ENCODE peak calls at places on chromosomes 4 and X, in ten cellular contexts. One of them, this sample, is unnamed.
A peak's percentile ranks its signal among the peaks of the same experiment; 100 is the strongest.

GRCh38 chrX:47637546-47638195 is 7.9 kb upstream of the CFP start:
- DNase-seq in left lung: peak; percentile 78
- DNase-seq in MM.1S: no peak
- DNase-seq in heart right ventricle: peak; percentile 37
- DNase-seq in lower lobe of right lung: peak; percentile 83
- DNase-seq in CD8-positive, alpha-beta T cell: no peak
- DNase-seq in ascending aorta: no peak
- DNase-seq in endodermal cell: peak; percentile 92
- DNase-seq in dorsolateral prefrontal cortex: no peak
- DNase-seq in thyroid gland: peak; percentile 35
- DNase-seq in this sample: no peak

GRCh38 chr4:87304659-87305277 is 17.9 kb downstream of the HSD17B13 start:
- DNase-seq in left lung: no peak
- DNase-seq in MM.1S: no peak
- DNase-seq in heart right ventricle: no peak
- DNase-seq in lower lobe of right lung: no peak
- DNase-seq in CD8-positive, alpha-beta T cell: no peak
- DNase-seq in ascending aorta: no peak
- DNase-seq in endodermal cell: no peak
- DNase-seq in dorsolateral prefrontal cortex: no peak
- DNase-seq in thyroid gland: no peak
- DNase-seq in this sample: no peak

GRCh38 chr4:185143596-185143969 is 517 bp downstream of the SLC25A4 start:
- DNase-seq in left lung: peak; percentile 47
- DNase-seq in MM.1S: peak; percentile 48
- DNase-seq in heart right ventricle: peak; percentile 77
- DNase-seq in lower lobe of right lung: peak; percentile 68
- DNase-seq in CD8-positive, alpha-beta T cell: peak; percentile 49
- DNase-seq in ascending aorta: peak; percentile 29
- DNase-seq in endodermal cell: no peak
- DNase-seq in dorsolateral prefrontal cortex: no peak
- DNase-seq in thyroid gland: peak; percentile 67
- DNase-seq in this sample: peak; percentile 44

GRCh38 chr4:130125468-130125867 is 1029.5 kb downstream of the C4orf33 start:
- DNase-seq in left lung: no peak
- DNase-seq in MM.1S: no peak
- DNase-seq in heart right ventricle: no peak
- DNase-seq in lower lobe of right lung: no peak
- DNase-seq in CD8-positive, alpha-beta T cell: no peak
- DNase-seq in ascending aorta: no peak
- DNase-seq in endodermal cell: no peak
- DNase-seq in dorsolateral prefrontal cortex: no peak
- DNase-seq in thyroid gland: no peak
- DNase-seq in this sample: no peak

GRCh38 chr4:108141213-108142045 is 27.3 kb downstream of the LEF1 start:
- DNase-seq in left lung: no peak
- DNase-seq in MM.1S: no peak
- DNase-seq in heart right ventricle: no peak
- DNase-seq in lower lobe of right lung: no peak
- DNase-seq in CD8-positive, alpha-beta T cell: peak; percentile 38
- DNase-seq in ascending aorta: no peak
- DNase-seq in endodermal cell: no peak
- DNase-seq in dorsolateral prefrontal cortex: no peak
- DNase-seq in thyroid gland: no peak
- DNase-seq in this sample: no peak

GRCh38 chr4:10018818-10019438 is 2.4 kb downstream of the SLC2A9 start:
- DNase-seq in left lung: peak; percentile 98
- DNase-seq in MM.1S: peak; percentile 93
- DNase-seq in heart right ventricle: peak; percentile 99
- DNase-seq in lower lobe of right lung: peak; percentile 98
- DNase-seq in CD8-positive, alpha-beta T cell: peak; percentile 94
- DNase-seq in ascending aorta: peak; percentile 95
- DNase-seq in endodermal cell: peak; percentile 98
- DNase-seq in dorsolateral prefrontal cortex: peak; percentile 84
- DNase-seq in thyroid gland: peak; percentile 99
- DNase-seq in this sample: peak; percentile 95

GRCh38 chr4:147362868-147363440 is 117.9 kb upstream of the EDNRA start:
- DNase-seq in left lung: peak; percentile 53
- DNase-seq in MM.1S: no peak
- DNase-seq in heart right ventricle: peak; percentile 84
- DNase-seq in lower lobe of right lung: peak; percentile 61
- DNase-seq in CD8-positive, alpha-beta T cell: no peak
- DNase-seq in ascending aorta: no peak
- DNase-seq in endodermal cell: no peak
- DNase-seq in dorsolateral prefrontal cortex: no peak
- DNase-seq in thyroid gland: peak; percentile 29
- DNase-seq in this sample: no peak

GRCh38 chr4:176187610-176188009 is 7.8 kb downstream of the SPATA4 start:
- DNase-seq in left lung: no peak
- DNase-seq in MM.1S: no peak
- DNase-seq in heart right ventricle: no peak
- DNase-seq in lower lobe of right lung: no peak
- DNase-seq in CD8-positive, alpha-beta T cell: no peak
- DNase-seq in ascending aorta: no peak
- DNase-seq in endodermal cell: no peak
- DNase-seq in dorsolateral prefrontal cortex: no peak
- DNase-seq in thyroid gland: no peak
- DNase-seq in this sample: no peak

GRCh38 chr4:10157478-10158354 is 41.1 kb upstream of the WDR1 start:
- DNase-seq in left lung: peak; percentile 38
- DNase-seq in MM.1S: peak; percentile 53
- DNase-seq in heart right ventricle: peak; percentile 46
- DNase-seq in lower lobe of right lung: peak; percentile 51
- DNase-seq in CD8-positive, alpha-beta T cell: peak; percentile 27
- DNase-seq in ascending aorta: no peak
- DNase-seq in endodermal cell: peak; percentile 78
- DNase-seq in dorsolateral prefrontal cortex: peak; percentile 60
- DNase-seq in thyroid gland: peak; percentile 68
- DNase-seq in this sample: peak; percentile 59

GRCh38 chr4:67103001-67103737 is 442.1 kb downstream of the CENPC start:
- DNase-seq in left lung: no peak
- DNase-seq in MM.1S: no peak
- DNase-seq in heart right ventricle: no peak
- DNase-seq in lower lobe of right lung: no peak
- DNase-seq in CD8-positive, alpha-beta T cell: no peak
- DNase-seq in ascending aorta: no peak
- DNase-seq in endodermal cell: no peak
- DNase-seq in dorsolateral prefrontal cortex: no peak
- DNase-seq in thyroid gland: no peak
- DNase-seq in this sample: no peak

GRCh38 chr4:85565761-85566480 is 91.0 kb downstream of the ARHGAP24 start:
- DNase-seq in left lung: no peak
- DNase-seq in MM.1S: no peak
- DNase-seq in heart right ventricle: no peak
- DNase-seq in lower lobe of right lung: no peak
- DNase-seq in CD8-positive, alpha-beta T cell: no peak
- DNase-seq in ascending aorta: no peak
- DNase-seq in endodermal cell: no peak
- DNase-seq in dorsolateral prefrontal cortex: no peak
- DNase-seq in thyroid gland: no peak
- DNase-seq in this sample: no peak

GRCh38 chr4:21795091-21795490 is 153.5 kb downstream of the KCNIP4 start:
- DNase-seq in left lung: no peak
- DNase-seq in MM.1S: no peak
- DNase-seq in heart right ventricle: no peak
- DNase-seq in lower lobe of right lung: no peak
- DNase-seq in CD8-positive, alpha-beta T cell: no peak
- DNase-seq in ascending aorta: no peak
- DNase-seq in endodermal cell: no peak
- DNase-seq in dorsolateral prefrontal cortex: no peak
- DNase-seq in thyroid gland: no peak
- DNase-seq in this sample: no peak

GRCh38 chr4:21792736-21793135 is 155.8 kb downstream of the KCNIP4 start:
- DNase-seq in left lung: no peak
- DNase-seq in MM.1S: no peak
- DNase-seq in heart right ventricle: no peak
- DNase-seq in lower lobe of right lung: no peak
- DNase-seq in CD8-positive, alpha-beta T cell: no peak
- DNase-seq in ascending aorta: no peak
- DNase-seq in endodermal cell: no peak
- DNase-seq in dorsolateral prefrontal cortex: no peak
- DNase-seq in thyroid gland: no peak
- DNase-seq in this sample: no peak

DNA sequence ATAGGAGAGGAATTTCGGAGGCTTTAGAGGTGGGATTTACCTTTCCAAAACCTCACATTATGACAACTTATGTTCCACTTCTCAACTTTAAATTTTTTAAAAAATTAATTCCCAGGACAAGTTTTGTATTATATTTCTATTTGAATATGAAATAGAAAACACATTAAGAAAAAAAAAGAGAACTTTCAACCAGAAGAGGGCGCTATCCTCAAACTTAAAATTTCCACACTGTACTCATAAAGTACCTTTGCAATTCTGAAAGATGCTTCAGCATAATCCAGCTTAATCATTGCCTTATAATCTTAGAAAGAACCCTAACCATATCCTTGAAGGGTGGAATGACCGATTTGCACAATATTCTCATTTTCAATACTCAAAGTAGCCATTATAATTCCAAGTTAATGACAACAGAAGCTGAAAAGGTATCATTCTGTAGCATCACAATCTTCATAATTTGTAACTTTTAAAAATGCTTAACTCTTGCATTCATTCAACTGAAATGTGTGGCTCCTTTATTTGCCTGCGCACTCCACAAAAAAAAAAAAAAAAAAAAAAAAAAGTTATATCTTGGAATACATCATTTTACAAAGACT is 158.0 kb downstream of the KCNIP4 start:
- DNase-seq in left lung: no peak
- DNase-seq in MM.1S: peak; percentile 39
- DNase-seq in heart right ventricle: no peak
- DNase-seq in lower lobe of right lung: no peak
- DNase-seq in CD8-positive, alpha-beta T cell: no peak
- DNase-seq in ascending aorta: no peak
- DNase-seq in endodermal cell: no peak
- DNase-seq in dorsolateral prefrontal cortex: no peak
- DNase-seq in thyroid gland: no peak
- DNase-seq in this sample: no peak
- TF ChIP-seq CTCF in left lung: peak; percentile 23
- TF ChIP-seq CTCF in MM.1S: peak; percentile 48
- TF ChIP-seq CTCF in heart right ventricle: peak; percentile 54
- TF ChIP-seq CTCF in lower lobe of right lung: peak; percentile 32
- TF ChIP-seq CTCF in CD8-positive, alpha-beta T cell: peak; percentile 47
- TF ChIP-seq CTCF in ascending aorta: peak; percentile 39
- TF ChIP-seq CTCF in endodermal cell: peak; percentile 87
- TF ChIP-seq CTCF in dorsolateral prefrontal cortex: peak; percentile 67
- TF ChIP-seq CTCF in thyroid gland: no peak
- TF ChIP-seq CTCF in this sample: peak; percentile 13

GRCh38 chr4:98611649-98612317 is 46.6 kb downstream of the TSPAN5 start:
- DNase-seq in left lung: no peak
- DNase-seq in MM.1S: no peak
- DNase-seq in heart right ventricle: no peak
- DNase-seq in lower lobe of right lung: no peak
- DNase-seq in CD8-positive, alpha-beta T cell: no peak
- DNase-seq in ascending aorta: no peak
- DNase-seq in endodermal cell: no peak
- DNase-seq in dorsolateral prefrontal cortex: no peak
- DNase-seq in thyroid gland: no peak
- DNase-seq in this sample: no peak
- H3K27ac ChIP-seq in left lung: no peak overlapping the region
- H3K27ac ChIP-seq in MM.1S: no peak overlapping the region
- H3K27ac ChIP-seq in heart right ventricle: no peak overlapping the region
- H3K27ac ChIP-seq in lower lobe of right lung: no peak overlapping the region
- H3K27ac ChIP-seq in CD8-positive, alpha-beta T cell: no peak overlapping the region
- H3K27ac ChIP-seq in ascending aorta: no peak overlapping the region
- H3K27ac ChIP-seq in endodermal cell: no peak overlapping the region
- H3K27ac ChIP-seq in dorsolateral prefrontal cortex: peak overlapping the region; percentile 65
- H3K27ac ChIP-seq in thyroid gland: no peak overlapping the region
- H3K27ac ChIP-seq in this sample: no peak overlapping the region

GRCh38 chr4:77045490-77045889 is 30.3 kb downstream of the CCNI start:
- DNase-seq in left lung: no peak
- DNase-seq in MM.1S: no peak
- DNase-seq in heart right ventricle: no peak
- DNase-seq in lower lobe of right lung: no peak
- DNase-seq in CD8-positive, alpha-beta T cell: no peak
- DNase-seq in ascending aorta: no peak
- DNase-seq in endodermal cell: peak; percentile 64
- DNase-seq in dorsolateral prefrontal cortex: no peak
- DNase-seq in thyroid gland: peak; percentile 19
- DNase-seq in this sample: no peak
- TF ChIP-seq CTCF in left lung: no peak
- TF ChIP-seq CTCF in MM.1S: peak; percentile 3
- TF ChIP-seq CTCF in heart right ventricle: no peak
- TF ChIP-seq CTCF in lower lobe of right lung: no peak
- TF ChIP-seq CTCF in CD8-positive, alpha-beta T cell: no peak
- TF ChIP-seq CTCF in ascending aorta: no peak
- TF ChIP-seq CTCF in endodermal cell: peak; percentile 71
- TF ChIP-seq CTCF in dorsolateral prefrontal cortex: no peak
- TF ChIP-seq CTCF in thyroid gland: no peak
- TF ChIP-seq CTCF in this sample: no peak

GRCh38 chr4:75498041-75498440 is 16.2 kb downstream of the RCHY1 start:
- DNase-seq in left lung: no peak
- DNase-seq in MM.1S: no peak
- DNase-seq in heart right ventricle: no peak
- DNase-seq in lower lobe of right lung: no peak
- DNase-seq in CD8-positive, alpha-beta T cell: no peak
- DNase-seq in ascending aorta: no peak
- DNase-seq in endodermal cell: no peak
- DNase-seq in dorsolateral prefrontal cortex: no peak
- DNase-seq in thyroid gland: no peak
- DNase-seq in this sample: no peak

GRCh38 chr4:75494563-75494962 is 19.6 kb downstream of the RCHY1 start:
- DNase-seq in left lung: no peak
- DNase-seq in MM.1S: no peak
- DNase-seq in heart right ventricle: no peak
- DNase-seq in lower lobe of right lung: no peak
- DNase-seq in CD8-positive, alpha-beta T cell: no peak
- DNase-seq in ascending aorta: no peak
- DNase-seq in endodermal cell: no peak
- DNase-seq in dorsolateral prefrontal cortex: no peak
- DNase-seq in thyroid gland: no peak
- DNase-seq in this sample: no peak

GRCh38 chr4:75499900-75500299 is 14.3 kb downstream of the RCHY1 start:
- DNase-seq in left lung: no peak
- DNase-seq in MM.1S: no peak
- DNase-seq in heart right ventricle: no peak
- DNase-seq in lower lobe of right lung: no peak
- DNase-seq in CD8-positive, alpha-beta T cell: no peak
- DNase-seq in ascending aorta: no peak
- DNase-seq in endodermal cell: no peak
- DNase-seq in dorsolateral prefrontal cortex: no peak
- DNase-seq in thyroid gland: no peak
- DNase-seq in this sample: no peak

GRCh38 chr4:75497133-75497532 is 17.1 kb downstream of the RCHY1 start:
- DNase-seq in left lung: no peak
- DNase-seq in MM.1S: no peak
- DNase-seq in heart right ventricle: no peak
- DNase-seq in lower lobe of right lung: no peak
- DNase-seq in CD8-positive, alpha-beta T cell: no peak
- DNase-seq in ascending aorta: no peak
- DNase-seq in endodermal cell: no peak
- DNase-seq in dorsolateral prefrontal cortex: no peak
- DNase-seq in thyroid gland: no peak
- DNase-seq in this sample: no peak

GRCh38 chr4:75495489-75495888 is 18.7 kb downstream of the RCHY1 start:
- DNase-seq in left lung: no peak
- DNase-seq in MM.1S: no peak
- DNase-seq in heart right ventricle: no peak
- DNase-seq in lower lobe of right lung: no peak
- DNase-seq in CD8-positive, alpha-beta T cell: no peak
- DNase-seq in ascending aorta: no peak
- DNase-seq in endodermal cell: no peak
- DNase-seq in dorsolateral prefrontal cortex: no peak
- DNase-seq in thyroid gland: no peak
- DNase-seq in this sample: no peak
- H3K27ac ChIP-seq in left lung: peak overlapping the region; percentile 66
- H3K27ac ChIP-seq in MM.1S: no peak overlapping the region
- H3K27ac ChIP-seq in heart right ventricle: no peak overlapping the region
- H3K27ac ChIP-seq in lower lobe of right lung: no peak overlapping the region
- H3K27ac ChIP-seq in CD8-positive, alpha-beta T cell: no peak overlapping the region
- H3K27ac ChIP-seq in ascending aorta: no peak overlapping the region
- H3K27ac ChIP-seq in endodermal cell: no peak overlapping the region
- H3K27ac ChIP-seq in dorsolateral prefrontal cortex: no peak overlapping the region
- H3K27ac ChIP-seq in thyroid gland: no peak overlapping the region
- H3K27ac ChIP-seq in this sample: no peak overlapping the region

GRCh38 chr4:139740531-139741041 is 75.0 kb downstream of the MGST2 start:
- DNase-seq in left lung: peak; percentile 81
- DNase-seq in MM.1S: no peak
- DNase-seq in heart right ventricle: peak; percentile 82
- DNase-seq in lower lobe of right lung: peak; percentile 70
- DNase-seq in CD8-positive, alpha-beta T cell: no peak
- DNase-seq in ascending aorta: no peak
- DNase-seq in endodermal cell: peak; percentile 51
- DNase-seq in dorsolateral prefrontal cortex: peak; percentile 72
- DNase-seq in thyroid gland: peak; percentile 46
- DNase-seq in this sample: no peak
- TF ChIP-seq CTCF in left lung: no peak
- TF ChIP-seq CTCF in MM.1S: no peak
- TF ChIP-seq CTCF in heart right ventricle: peak; percentile 20
- TF ChIP-seq CTCF in lower lobe of right lung: peak; percentile 29
- TF ChIP-seq CTCF in CD8-positive, alpha-beta T cell: no peak
- TF ChIP-seq CTCF in ascending aorta: peak; percentile 17
- TF ChIP-seq CTCF in endodermal cell: no peak
- TF ChIP-seq CTCF in dorsolateral prefrontal cortex: peak; percentile 28
- TF ChIP-seq CTCF in thyroid gland: no peak
- TF ChIP-seq CTCF in this sample: no peak